ENCODE peak calls at places on chromosomes 2 and 18, in six cellular contexts. F is heart left ventricle; V is stimulated activated CD8-positive, alpha-beta memory T cell treated with anti-CD3 and anti-CD28 coated beads, Interleukin-15, amount 100 ng/mL, for 24 hours; J is EL; L is NCI-H1092 treated with DMSO at 0.1 percent for 48 hours; R is HTR-8/SVneo. Y is an unnamed sample.
A peak's percentile ranks its signal among the peaks of the same experiment; 100 is the strongest.

GRCh38 chr2:46915281-46915810 is at the start of gene MCFD2:
- DNase-seq in F (peak; percentile 66), V (peak; percentile 1), J (peak; percentile 37), L (no peak), R (peak; percentile 35), Y (no peak)

GRCh38 chr2:190359896-190360376 is 16.5 kb downstream of the INPP1 start:
- DNase-seq in F (peak; percentile 72), V (no peak), J (peak; percentile 63), L (peak; percentile 77), R (no peak), Y (peak; percentile 30)

GRCh38 chr2:67204349-67204748 is 192.8 kb upstream of the ETAA1 start:
- DNase-seq in F (no peak), V (no peak), J (no peak), L (no peak), R (no peak), Y (no peak)

GRCh38 chr2:20868377-20868776 is 45.5 kb upstream of the LDAH start:
- DNase-seq in F (no peak), V (peak; percentile 8), J (no peak), L (no peak), R (no peak), Y (no peak)

GRCh38 chr18:59265246-59266018 is 7.8 kb downstream of the RAX start:
- DNase-seq in F (no peak), V (no peak), J (no peak), L (peak; percentile 58), R (no peak), Y (no peak)

GRCh38 chr18:36334798-36335197 is 37.3 kb downstream of the FHOD3 start:
- DNase-seq in F (no peak), V (no peak), J (no peak), L (no peak), R (no peak), Y (no peak)

GRCh38 chr2:47265158-47265557 is 110.0 kb upstream of the STPG4 start:
- DNase-seq in F (no peak), V (no peak), J (no peak), L (no peak), R (no peak), Y (no peak)

GRCh38 chr2:148926291-148926961 is 51.4 kb downstream of the KIF5C start:
- DNase-seq in F (peak; percentile 26), V (no peak), J (peak; percentile 28), L (peak; percentile 27), R (peak; percentile 50), Y (peak; percentile 28)

GRCh38 chr18:36321636-36322407 is 24.3 kb downstream of the FHOD3 start:
- DNase-seq in F (no peak), V (no peak), J (peak; percentile 61), L (no peak), R (no peak), Y (no peak)

GRCh38 chr2:36770542-36771287 is 74.2 kb downstream of the VIT start:
- DNase-seq in F (peak; percentile 28), V (no peak), J (peak; percentile 69), L (peak; percentile 3), R (peak; percentile 82), Y (no peak)

GRCh38 chr2:25664531-25665307 is 8.7 kb downstream of the DTNB start:
- DNase-seq in F (peak; percentile 51), V (no peak), J (peak; percentile 40), L (no peak), R (peak; percentile 54), Y (peak; percentile 7)

GRCh38 chr2:39431592-39432316 is 5.3 kb downstream of the MAP4K3 start:
- DNase-seq in F (no peak), V (no peak), J (peak; percentile 72), L (no peak), R (no peak), Y (no peak)

GRCh38 chr2:10490806-10491291 is 42.7 kb upstream of the ODC1 start:
- DNase-seq in F (no peak), V (no peak), J (no peak), L (no peak), R (no peak), Y (no peak)

GRCh38 chr2:98936133-98936916 is at the start of gene CRACDL:
- DNase-seq in F (no peak), V (no peak), J (no peak), L (peak; percentile 23), R (no peak), Y (no peak)

GRCh38 chr2:55887906-55888625 is 35.5 kb downstream of the EFEMP1 start:
- DNase-seq in F (no peak), V (no peak), J (peak; percentile 76), L (no peak), R (no peak), Y (no peak)

GRCh38 chr2:238847841-238848565 is at the start of gene TWIST2:
- DNase-seq in F (peak; percentile 80), V (no peak), J (peak; percentile 97), L (no peak), R (peak; percentile 89), Y (no peak)

GRCh38 chr2:81250270-81250669 is 945.7 kb upstream of the LRRTM1 start:
- DNase-seq in F (no peak), V (no peak), J (no peak), L (no peak), R (no peak), Y (no peak)

GRCh38 chr2:25324251-25324650 is 17.5 kb downstream of the DNMT3A start:
- DNase-seq in F (no peak), V (no peak), J (no peak), L (no peak), R (no peak), Y (no peak)

GRCh38 chr2:231050018-231050901 is 6.4 kb upstream of the PSMD1 start:
- DNase-seq in F (no peak), V (no peak), J (no peak), L (no peak), R (no peak), Y (no peak)

GRCh38 chr2:231786177-231786916 is at the start of gene COPS7B:
- DNase-seq in F (peak; percentile 82), V (peak; percentile 75), J (peak; percentile 79), L (peak; percentile 67), R (peak; percentile 73), Y (peak; percentile 76)

GRCh38 chr2:14633451-14634211 is 1.1 kb downstream of the LRATD1 start:
- DNase-seq in F (peak; percentile 20), V (no peak), J (no peak), L (no peak), R (no peak), Y (no peak)

GRCh38 chr2:2788076-2788475 is 457.0 kb upstream of the MYT1L start:
- DNase-seq in F (no peak), V (no peak), J (no peak), L (peak; percentile 21), R (no peak), Y (no peak)

GRCh38 chr2:109335586-109336266 is 206.7 kb downstream of the SH3RF3 start:
- DNase-seq in F (no peak), V (no peak), J (peak; percentile 89), L (no peak), R (no peak), Y (no peak)

GRCh38 chr18:67730884-67731283 is 214.4 kb upstream of the DSEL start:
- DNase-seq in F (no peak), V (no peak), J (peak; percentile 86), L (no peak), R (peak; percentile 24), Y (no peak)

GRCh38 chr2:28802975-28803429 is 7.6 kb upstream of the SPDYA start:
- DNase-seq in F (no peak), V (no peak), J (peak; percentile 12), L (no peak), R (no peak), Y (no peak)

GRCh38 chr2:27771548-27772335 is at the start of gene MRPL33:
- DNase-seq in F (peak; percentile 98), V (peak; percentile 91), J (peak; percentile 92), L (peak; percentile 81), R (peak; percentile 99), Y (peak; percentile 88)

GRCh38 chr2:229634574-229635185 is 79.7 kb downstream of the DNER start:
- DNase-seq in F (no peak), V (no peak), J (no peak), L (peak; percentile 10), R (no peak), Y (no peak)

GRCh38 chr2:233503481-233503880 is 63.1 kb downstream of the USP40 start:
- DNase-seq in F (no peak), V (no peak), J (no peak), L (no peak), R (no peak), Y (no peak)

GRCh38 chr2:144514731-144515424 is 5.0 kb downstream of the ZEB2 start:
- DNase-seq in F (peak; percentile 41), V (no peak), J (peak; percentile 39), L (no peak), R (no peak), Y (no peak)

GRCh38 chr2:71667256-71668182 is 214.2 kb downstream of the DYSF start:
- DNase-seq in F (no peak), V (no peak), J (no peak), L (no peak), R (no peak), Y (no peak)

Y was measured in memory B cell.